ENCODE peak calls at places on chromosomes 16 and 17, in eight cellular contexts. N is effector CD4-positive, alpha-beta T cell; T is activated T-cell treated with anti-CD3 and anti-CD28 coated beads, Interleukin-2, amount 50 U/mL, for 72 hours; O is IMR-90; U is CD4-positive, alpha-beta T cell; I is Kasumi-1; V is kidney glomerular epithelial cell; M is adipocyte. P is an unnamed sample.
A peak's percentile ranks its signal among the peaks of the same experiment; 100 is the strongest.

GRCh38 chr17:30005709-30006320 is 64.4 kb downstream of the EFCAB5 start:
- DNase-seq in N (no peak), T (no peak), O (peak; percentile 33), U (no peak), I (no peak), V (peak; percentile 22), M (peak; percentile 23), P (no peak)

GRCh38 chr17:57296231-57296630 is 39.9 kb downstream of the MSI2 start:
- DNase-seq in N (no peak), T (no peak), O (no peak), U (no peak), I (no peak), V (no peak), M (no peak), P (no peak)

GRCh38 chr16:11668590-11669379 is 530 bp downstream of the SNN start:
- DNase-seq in N (no peak), T (peak; percentile 37), O (no peak), U (no peak), I (no peak), V (no peak), M (peak; percentile 61), P (no peak)

GRCh38 chr17:61409301-61410099 is 9.9 kb downstream of the TBX2 start:
- DNase-seq in N (no peak), T (peak; percentile 65), O (peak; percentile 78), U (no peak), I (peak; percentile 65), V (peak; percentile 50), M (peak; percentile 94), P (peak; percentile 78)

GRCh38 chr16:87330257-87330624 is 13.0 kb upstream of the C16orf95 start:
- DNase-seq in N (no peak), T (no peak), O (no peak), U (no peak), I (no peak), V (no peak), M (no peak), P (no peak)

GRCh38 chr17:29954405-29954804 is 13.0 kb downstream of the EFCAB5 start:
- DNase-seq in N (no peak), T (no peak), O (no peak), U (no peak), I (no peak), V (no peak), M (no peak), P (no peak)

GRCh38 chr17:10698116-10698818 is 873 bp downstream of the ADPRM start:
- DNase-seq in N (no peak), T (no peak), O (peak; percentile 10), U (no peak), I (no peak), V (no peak), M (peak; percentile 58), P (peak; percentile 19)

GRCh38 chr17:82461827-82462524 is 3.4 kb downstream of the NARF start:
- DNase-seq in N (no peak), T (no peak), O (no peak), U (no peak), I (no peak), V (no peak), M (no peak), P (no peak)

GRCh38 chr17:56548661-56549060 is 44.8 kb upstream of the NOG start:
- DNase-seq in N (no peak), T (no peak), O (no peak), U (no peak), I (no peak), V (no peak), M (no peak), P (no peak)

GRCh38 chr16:15578824-15579223 is 64.1 kb downstream of the MARF1 start:
- DNase-seq in N (no peak), T (no peak), O (no peak), U (no peak), I (no peak), V (no peak), M (no peak), P (no peak)

GRCh38 chr17:68357886-68358285 is 66.6 kb downstream of the ARSG start:
- DNase-seq in N (no peak), T (no peak), O (no peak), U (no peak), I (no peak), V (no peak), M (no peak), P (no peak)

GRCh38 chr17:50883850-50884291 is 17.7 kb upstream of the TOB1 start:
- DNase-seq in N (no peak), T (no peak), O (no peak), U (no peak), I (peak; percentile 98), V (no peak), M (no peak), P (no peak)

GRCh38 chr16:75653926-75654325 is 6.4 kb downstream of the TERF2IP start:
- DNase-seq in N (no peak), T (no peak), O (peak; percentile 76), U (no peak), I (no peak), V (no peak), M (peak; percentile 81), P (no peak)

GRCh38 chr17:76480676-76481075 is 13.3 kb downstream of the AANAT start:
- DNase-seq in N (no peak), T (no peak), O (no peak), U (no peak), I (peak; percentile 92), V (no peak), M (no peak), P (no peak)

GRCh38 chr16:86512860-86513470 is 2.6 kb downstream of the FOXF1 start:
- DNase-seq in N (no peak), T (no peak), O (peak; percentile 56), U (no peak), I (no peak), V (no peak), M (peak; percentile 18), P (no peak)

GRCh38 chr17:4635823-4636375 is 5.6 kb downstream of the ALOX15 start:
- DNase-seq in N (no peak), T (no peak), O (no peak), U (no peak), I (peak; percentile 74), V (no peak), M (no peak), P (no peak)

GRCh38 chr16:86681440-86681838 is 103.1 kb downstream of the FOXL1 start:
- DNase-seq in N (no peak), T (no peak), O (no peak), U (no peak), I (no peak), V (no peak), M (no peak), P (no peak)

GRCh38 chr17:17754719-17755686 is 73.7 kb downstream of the RAI1 start:
- DNase-seq in N (no peak), T (no peak), O (no peak), U (no peak), I (no peak), V (no peak), M (no peak), P (no peak)

GRCh38 chr16:17235147-17235817 is 235.5 kb downstream of the XYLT1 start:
- DNase-seq in N (no peak), T (no peak), O (no peak), U (no peak), I (no peak), V (no peak), M (no peak), P (no peak)

GRCh38 chr17:13704333-13704732 is 102.6 kb upstream of the HS3ST3A1 start:
- DNase-seq in N (no peak), T (no peak), O (peak; percentile 75), U (no peak), I (no peak), V (no peak), M (peak; percentile 51), P (peak; percentile 45)

GRCh38 chr16:67951485-67951884 is 7.6 kb upstream of the LCAT start:
- DNase-seq in N (no peak), T (no peak), O (no peak), U (no peak), I (no peak), V (no peak), M (no peak), P (no peak)

GRCh38 chr16:56370836-56371235 is 54.5 kb downstream of the AMFR start:
- DNase-seq in N (no peak), T (no peak), O (peak; percentile 32), U (no peak), I (no peak), V (no peak), M (peak; percentile 73), P (no peak)

GRCh38 chr17:3316836-3317235 is 18.7 kb upstream of the OR3A1 start:
- DNase-seq in N (no peak), T (no peak), O (no peak), U (no peak), I (no peak), V (no peak), M (no peak), P (no peak)

GRCh38 chr17:36117505-36118382 is 14.1 kb downstream of the CCL4 start:
- DNase-seq in N (no peak), T (peak; percentile 50), O (no peak), U (no peak), I (no peak), V (no peak), M (no peak), P (no peak)

GRCh38 chr17:74481621-74482020 is 15.2 kb downstream of the CD300A start:
- DNase-seq in N (no peak), T (no peak), O (no peak), U (no peak), I (no peak), V (no peak), M (no peak), P (no peak)

GRCh38 chr16:57763290-57764005 is 27.9 kb downstream of the KATNB1 start:
- DNase-seq in N (no peak), T (no peak), O (no peak), U (no peak), I (no peak), V (no peak), M (no peak), P (no peak)

GRCh38 chr16:3088925-3089716 is 10.0 kb downstream of the ZSCAN10 start:
- DNase-seq in N (no peak), T (no peak), O (no peak), U (no peak), I (no peak), V (no peak), M (no peak), P (no peak)

GRCh38 chr17:48472485-48473281 is 42.7 kb upstream of the SKAP1 start:
- DNase-seq in N (no peak), T (no peak), O (peak; percentile 94), U (no peak), I (no peak), V (peak; percentile 65), M (no peak), P (peak; percentile 52)

P was measured in ACHN.